ENCODE peak calls at places on chromosomes 11 and 22, in seven cellular contexts. C is heart left ventricle, Z is uterus, W is A549, U is adrenal gland, Y is K562, D is HepG2. X is an unnamed sample.

GRCh38 chr11:60951909-60952741 is at the start of gene SLC15A3:
- DNase-seq in C (peak; percentile 83), Z (peak; percentile 57), W (no peak), U (peak; percentile 56), Y (no peak), D (no peak), X (peak; percentile 91)

GRCh38 chr11:66720223-66720898 is 8.7 kb downstream of the SPTBN2 start:
- DNase-seq in C (no peak), Z (no peak), W (peak; percentile 45), U (peak; percentile 94), Y (peak; percentile 42), D (peak; percentile 83), X (peak; percentile 61)

GRCh38 chr11:35247428-35247827 is 108.5 kb downstream of the CD44 start:
- DNase-seq in C (no peak), Z (no peak), W (no peak), U (no peak), Y (no peak), D (no peak), X (peak; percentile 56)

GRCh38 chr22:37117092-37117491 is 7.6 kb upstream of the TMPRSS6 start:
- DNase-seq in C (no peak), Z (no peak), W (no peak), U (no peak), Y (no peak), D (no peak), X (no peak)

GRCh38 chr11:114075891-114076441 is 16.5 kb downstream of the ZBTB16 start:
- DNase-seq in C (peak; percentile 56), Z (peak; percentile 65), W (peak; percentile 46), U (peak; percentile 70), Y (peak; percentile 61), D (peak; percentile 15), X (no peak)

GRCh38 chr11:46293616-46294015 is 16.2 kb downstream of the CREB3L1 start:
- DNase-seq in C (peak; percentile 15), Z (no peak), W (no peak), U (no peak), Y (no peak), D (no peak), X (no peak)

GRCh38 chr11:127675602-127676001 is 675.0 kb upstream of the KIRREL3 start:
- DNase-seq in C (no peak), Z (no peak), W (no peak), U (no peak), Y (no peak), D (no peak), X (no peak)

GRCh38 chr11:2171531-2171930 is at the start of gene TH:
- DNase-seq in C (no peak), Z (no peak), W (no peak), U (no peak), Y (no peak), D (no peak), X (no peak)

GRCh38 chr11:72743321-72744221 is 8.6 kb downstream of the ARAP1 start:
- DNase-seq in C (no peak), Z (no peak), W (no peak), U (no peak), Y (no peak), D (no peak), X (no peak)

GRCh38 chr11:36500315-36500721 is 9.8 kb downstream of the TRAF6 start:
- DNase-seq in C (peak; percentile 33), Z (no peak), W (peak; percentile 10), U (peak; percentile 36), Y (no peak), D (no peak), X (no peak)

GRCh38 chr11:61830318-61831105 is 2.4 kb downstream of the FADS2 start:
- DNase-seq in C (no peak), Z (peak; percentile 66), W (no peak), U (no peak), Y (no peak), D (no peak), X (no peak)

GRCh38 chr11:5564259-5565019 is 16.1 kb upstream of the OR52H1 start:
- DNase-seq in C (no peak), Z (no peak), W (no peak), U (no peak), Y (no peak), D (no peak), X (no peak)

GRCh38 chr11:47378011-47378835 is at the start of gene SPI1:
- DNase-seq in C (peak; percentile 80), Z (no peak), W (no peak), U (no peak), Y (peak; percentile 88), D (no peak), X (peak; percentile 92)
- TF ChIP-seq POLR2A in C (no peak), Z (no peak), W (no peak), U (peak; percentile 10), Y (peak; percentile 74), D (no peak), X (no peak)

DNA sequence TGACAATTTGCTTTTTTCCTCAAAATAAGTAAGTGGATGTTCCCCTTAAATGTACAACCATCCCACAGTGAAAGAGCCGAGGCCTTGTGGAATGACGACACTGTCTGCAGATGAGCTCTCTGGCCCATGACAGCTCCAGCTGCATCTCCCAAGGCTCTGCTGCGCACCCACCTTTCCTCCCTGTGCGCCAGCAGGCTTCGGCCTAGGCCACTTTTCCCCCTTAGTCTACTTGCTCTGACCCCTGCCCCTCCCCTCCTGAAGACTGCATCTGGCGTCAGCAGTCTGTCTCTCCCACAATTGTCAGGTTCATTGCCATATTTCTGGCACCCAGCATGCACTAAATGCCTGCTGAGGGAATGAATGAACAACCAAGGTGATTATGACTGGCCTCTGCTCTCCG is 2.0 kb downstream of the TOP3B start:
- DNase-seq in C (no peak), Z (no peak), W (no peak), U (no peak), Y (no peak), D (no peak), X (no peak)
- TF ChIP-seq POLR2A in C (no peak), Z (no peak), W (no peak), U (no peak), Y (no peak), D (no peak), X (no peak)

DNA sequence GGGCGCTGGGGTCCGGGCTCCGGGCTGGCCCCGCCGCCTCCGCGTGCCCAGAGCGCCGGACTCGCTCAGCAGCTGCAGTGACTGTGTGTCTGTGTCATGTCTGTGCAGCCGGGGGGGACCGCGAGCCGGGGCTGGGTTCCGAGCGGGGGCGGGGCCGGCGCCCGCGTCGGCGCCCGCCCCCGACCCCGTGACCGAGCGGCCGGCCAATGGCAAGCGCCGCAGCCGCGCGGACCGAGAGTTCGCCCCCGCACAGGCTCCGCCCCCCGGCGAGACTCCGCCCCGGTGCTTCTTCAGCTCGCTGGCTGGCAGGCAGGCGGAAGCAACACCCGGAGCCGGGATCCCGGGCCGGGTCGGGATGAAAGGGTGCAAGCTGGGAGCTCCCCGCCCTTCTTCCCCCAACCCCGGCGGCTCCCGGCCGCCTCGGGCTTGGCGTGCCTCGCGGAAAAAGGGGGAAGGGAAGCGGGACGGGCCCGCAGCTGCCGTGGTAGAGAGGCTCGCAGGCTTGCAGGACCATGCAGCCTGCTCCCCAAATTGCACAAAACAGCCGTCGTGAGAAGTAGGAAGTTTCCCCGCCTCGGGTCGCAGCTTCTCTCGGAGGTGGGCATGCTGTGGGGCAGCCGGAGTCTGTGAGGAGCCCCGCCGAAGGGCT is 775 bp upstream of the LARGE1 start:
- DNase-seq in C (peak; percentile 99), Z (peak; percentile 100), W (peak; percentile 51), U (peak; percentile 99), Y (peak; percentile 92), D (peak; percentile 86), X (peak; percentile 99)
- TF ChIP-seq POLR2A in C (peak; percentile 78), Z (peak; percentile 95), W (peak; percentile 73), U (peak; percentile 95), Y (no peak), D (peak; percentile 87), X (peak; percentile 86)

DNA sequence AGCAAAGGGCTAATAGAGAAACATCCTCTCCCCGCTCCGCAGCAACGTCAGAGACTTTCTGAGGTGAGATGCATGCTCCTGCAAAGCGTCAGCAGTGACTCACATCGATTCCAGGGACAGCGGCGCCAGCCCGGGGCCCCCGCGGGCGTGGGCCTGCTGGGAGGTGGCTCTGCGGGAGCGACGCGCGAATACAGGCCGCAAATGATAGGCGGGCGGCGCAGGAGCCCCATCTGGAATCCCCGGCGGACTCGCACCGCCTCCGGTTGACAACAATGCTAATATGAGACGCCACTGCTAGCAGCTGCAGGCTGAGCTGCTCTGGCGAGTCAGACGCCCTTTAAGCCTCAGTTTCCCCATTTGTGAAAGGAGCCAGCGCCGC is 557 bp downstream of the RANGAP1 start:
- DNase-seq in C (peak; percentile 54), Z (peak; percentile 46), W (no peak), U (peak; percentile 86), Y (peak; percentile 70), D (peak; percentile 56), X (peak; percentile 74)
- TF ChIP-seq POLR2A in C (no peak), Z (no peak), W (no peak), U (peak; percentile 41), Y (peak; percentile 70), D (no peak), X (no peak)

GRCh38 chr11:129377739-129378138 is 2.1 kb downstream of the BARX2 start:
- DNase-seq in C (no peak), Z (no peak), W (no peak), U (no peak), Y (no peak), D (no peak), X (no peak)
- TF ChIP-seq POLR2A in C (no peak), Z (no peak), W (no peak), U (no peak), Y (no peak), D (no peak), X (peak; percentile 86)

GRCh38 chr11:126113515-126113957 is 50.9 kb upstream of the CDON start:
- DNase-seq in C (peak; percentile 93), Z (peak; percentile 88), W (peak; percentile 66), U (peak; percentile 84), Y (no peak), D (peak; percentile 84), X (peak; percentile 94)

GRCh38 chr11:126114486-126115252 is 52.0 kb upstream of the CDON start:
- DNase-seq in C (no peak), Z (peak; percentile 20), W (no peak), U (no peak), Y (no peak), D (no peak), X (no peak)

GRCh38 chr11:126115253-126115540 is 52.5 kb upstream of the CDON start:
- DNase-seq in C (peak; percentile 85), Z (peak; percentile 52), W (no peak), U (no peak), Y (no peak), D (no peak), X (peak; percentile 79)

GRCh38 chr11:126113963-126114362 is 51.3 kb upstream of the CDON start:
- DNase-seq in C (no peak), Z (peak; percentile 36), W (no peak), U (no peak), Y (no peak), D (no peak), X (no peak)

GRCh38 chr11:126115820-126116319 is 53.2 kb upstream of the CDON start:
- DNase-seq in C (peak; percentile 82), Z (peak; percentile 77), W (peak; percentile 81), U (no peak), Y (peak; percentile 24), D (peak; percentile 93), X (peak; percentile 78)
- TF ChIP-seq POLR2A in C (no peak), Z (no peak), W (no peak), U (no peak), Y (no peak), D (peak; percentile 37), X (no peak)

X was measured in Peyer's patch.